ENCODE peak calls at places on chromosome 1, in five cellular contexts. One of them, this sample, is unnamed.

GRCh38 chr1:64984737-64985136 is 18.4 kb upstream of the JAK1 start:
- DNase-seq in astrocyte of the cerebellum: no peak
- DNase-seq in dorsolateral prefrontal cortex: no peak
- DNase-seq in heart right ventricle: no peak
- DNase-seq in cardiac muscle cell: no peak
- DNase-seq in this sample: no peak

GRCh38 chr1:101112051-101112770 is 86.6 kb upstream of the DPH5 start:
- DNase-seq in heart right ventricle: peak
- DNase-seq in astrocyte of the cerebellum: no peak
- DNase-seq in cardiac muscle cell: peak
- DNase-seq in dorsolateral prefrontal cortex: no peak
- DNase-seq in this sample: no peak

GRCh38 chr1:226098870-226099832 is 36.6 kb downstream of the H3-3A start:
- DNase-seq in cardiac muscle cell: no peak
- DNase-seq in dorsolateral prefrontal cortex: no peak
- DNase-seq in heart right ventricle: no peak
- DNase-seq in astrocyte of the cerebellum: no peak
- DNase-seq in this sample: no peak

GRCh38 chr1:53370369-53370961 is 42.6 kb upstream of the LRP8 start:
- DNase-seq in cardiac muscle cell: no peak
- DNase-seq in heart right ventricle: no peak
- DNase-seq in dorsolateral prefrontal cortex: no peak
- DNase-seq in astrocyte of the cerebellum: no peak
- DNase-seq in this sample: no peak

GRCh38 chr1:61887921-61888564 is 145.8 kb downstream of the PATJ start:
- DNase-seq in heart right ventricle: peak
- DNase-seq in astrocyte of the cerebellum: no peak
- DNase-seq in cardiac muscle cell: peak
- DNase-seq in dorsolateral prefrontal cortex: no peak
- DNase-seq in this sample: no peak

GRCh38 chr1:111948209-111949131 is 41.0 kb downstream of the KCND3 start:
- DNase-seq in astrocyte of the cerebellum: no peak
- DNase-seq in heart right ventricle: peak
- DNase-seq in cardiac muscle cell: peak
- DNase-seq in dorsolateral prefrontal cortex: peak
- DNase-seq in this sample: no peak

GRCh38 chr1:232694475-232694874 is 64.5 kb upstream of the SIPA1L2 start:
- DNase-seq in astrocyte of the cerebellum: no peak
- DNase-seq in cardiac muscle cell: no peak
- DNase-seq in dorsolateral prefrontal cortex: no peak
- DNase-seq in heart right ventricle: no peak
- DNase-seq in this sample: no peak

GRCh38 chr1:181743878-181744312 is 260.6 kb downstream of the CACNA1E start:
- DNase-seq in heart right ventricle: peak
- DNase-seq in dorsolateral prefrontal cortex: no peak
- DNase-seq in cardiac muscle cell: no peak
- DNase-seq in astrocyte of the cerebellum: no peak
- DNase-seq in this sample: no peak

GRCh38 chr1:217134857-217135568 is 411.8 kb upstream of the ESRRG start:
- DNase-seq in heart right ventricle: peak
- DNase-seq in dorsolateral prefrontal cortex: no peak
- DNase-seq in cardiac muscle cell: peak
- DNase-seq in astrocyte of the cerebellum: no peak
- DNase-seq in this sample: no peak

DNA sequence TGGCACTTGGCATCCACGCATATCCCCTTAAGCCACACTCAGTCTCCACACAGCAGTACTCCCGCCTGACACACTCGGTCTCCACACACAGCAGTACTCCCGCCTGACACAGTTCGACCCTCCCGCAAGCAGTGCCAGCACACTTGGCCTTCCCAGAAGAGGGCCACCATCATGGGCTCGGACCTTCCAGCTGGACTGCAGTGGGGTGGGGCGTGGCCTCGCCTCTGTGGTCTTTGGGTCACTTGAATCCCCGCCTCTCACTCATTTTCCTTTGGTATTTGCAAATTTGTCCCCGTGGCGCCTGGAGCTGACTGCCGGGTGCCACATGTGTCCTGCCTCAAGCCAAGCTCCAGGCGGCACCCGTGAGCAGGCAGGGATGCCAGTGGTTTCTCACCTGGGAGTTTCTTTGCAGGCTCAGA is 63.7 kb downstream of the FAAP20 start:
- DNase-seq in dorsolateral prefrontal cortex: no peak
- DNase-seq in astrocyte of the cerebellum: no peak
- DNase-seq in heart right ventricle: no peak
- DNase-seq in cardiac muscle cell: no peak
- DNase-seq in this sample: no peak
- TF ChIP-seq CTCF in dorsolateral prefrontal cortex: no peak
- TF ChIP-seq CTCF in astrocyte of the cerebellum: no peak
- TF ChIP-seq CTCF in heart right ventricle: no peak
- TF ChIP-seq CTCF in cardiac muscle cell: no peak
- TF ChIP-seq CTCF in this sample: no peak

GRCh38 chr1:77280962-77281361 is 857 bp upstream of the AK5 start:
- DNase-seq in cardiac muscle cell: no peak
- DNase-seq in astrocyte of the cerebellum: no peak
- DNase-seq in heart right ventricle: no peak
- DNase-seq in dorsolateral prefrontal cortex: no peak
- DNase-seq in this sample: no peak

GRCh38 chr1:77283701-77284425 is 2.0 kb downstream of the AK5 start:
- DNase-seq in dorsolateral prefrontal cortex: no peak
- DNase-seq in cardiac muscle cell: no peak
- DNase-seq in astrocyte of the cerebellum: no peak
- DNase-seq in heart right ventricle: no peak
- DNase-seq in this sample: no peak

GRCh38 chr1:77282187-77282865 is 507 bp downstream of the AK5 start:
- DNase-seq in cardiac muscle cell: no peak
- DNase-seq in dorsolateral prefrontal cortex: peak
- DNase-seq in astrocyte of the cerebellum: no peak
- DNase-seq in heart right ventricle: no peak
- DNase-seq in this sample: no peak

GRCh38 chr1:77281491-77282186 is at the start of gene AK5:
- DNase-seq in dorsolateral prefrontal cortex: peak
- DNase-seq in astrocyte of the cerebellum: no peak
- DNase-seq in heart right ventricle: peak
- DNase-seq in cardiac muscle cell: peak
- DNase-seq in this sample: no peak

DNA sequence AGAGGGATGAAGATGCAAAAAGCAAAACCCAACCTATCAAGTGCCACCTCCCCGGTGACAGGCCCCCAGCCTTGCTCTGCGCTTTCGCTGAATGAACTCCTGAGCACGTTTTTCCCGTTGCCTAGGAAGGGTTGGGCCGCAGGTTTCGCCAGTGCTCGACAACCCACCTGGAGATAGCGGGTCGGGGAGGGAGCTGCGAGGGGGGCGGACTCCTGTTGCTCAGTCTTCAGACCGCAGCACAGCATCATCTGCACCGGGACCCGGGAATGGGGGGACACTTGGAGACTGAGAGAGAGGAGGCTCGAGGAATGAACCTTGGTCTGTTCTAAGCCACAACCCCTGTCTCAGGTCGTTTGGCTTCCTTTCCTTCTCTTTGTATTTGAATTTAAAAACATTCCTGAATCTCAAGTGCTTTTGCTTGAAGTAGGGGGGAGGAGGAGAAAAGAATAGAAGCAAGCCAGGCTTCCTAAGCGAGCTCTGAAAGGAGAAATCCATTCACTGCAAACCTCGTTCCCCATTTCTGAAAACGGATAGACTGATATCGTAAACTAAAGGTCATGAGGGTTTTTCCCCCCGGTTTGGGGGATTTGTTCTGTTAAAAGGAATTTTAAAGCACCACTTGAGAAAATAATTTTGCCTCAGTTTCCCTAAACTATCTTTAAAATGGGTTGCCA is 1.2 kb downstream of the AK5 start:
- DNase-seq in dorsolateral prefrontal cortex: peak
- DNase-seq in astrocyte of the cerebellum: no peak
- DNase-seq in cardiac muscle cell: peak
- DNase-seq in heart right ventricle: no peak
- DNase-seq in this sample: no peak
- H3K4me3 ChIP-seq in dorsolateral prefrontal cortex: peak
- H3K4me3 ChIP-seq in astrocyte of the cerebellum: peak
- H3K4me3 ChIP-seq in cardiac muscle cell: peak
- H3K4me3 ChIP-seq in heart right ventricle: peak
- H3K4me3 ChIP-seq in this sample: peak

DNA sequence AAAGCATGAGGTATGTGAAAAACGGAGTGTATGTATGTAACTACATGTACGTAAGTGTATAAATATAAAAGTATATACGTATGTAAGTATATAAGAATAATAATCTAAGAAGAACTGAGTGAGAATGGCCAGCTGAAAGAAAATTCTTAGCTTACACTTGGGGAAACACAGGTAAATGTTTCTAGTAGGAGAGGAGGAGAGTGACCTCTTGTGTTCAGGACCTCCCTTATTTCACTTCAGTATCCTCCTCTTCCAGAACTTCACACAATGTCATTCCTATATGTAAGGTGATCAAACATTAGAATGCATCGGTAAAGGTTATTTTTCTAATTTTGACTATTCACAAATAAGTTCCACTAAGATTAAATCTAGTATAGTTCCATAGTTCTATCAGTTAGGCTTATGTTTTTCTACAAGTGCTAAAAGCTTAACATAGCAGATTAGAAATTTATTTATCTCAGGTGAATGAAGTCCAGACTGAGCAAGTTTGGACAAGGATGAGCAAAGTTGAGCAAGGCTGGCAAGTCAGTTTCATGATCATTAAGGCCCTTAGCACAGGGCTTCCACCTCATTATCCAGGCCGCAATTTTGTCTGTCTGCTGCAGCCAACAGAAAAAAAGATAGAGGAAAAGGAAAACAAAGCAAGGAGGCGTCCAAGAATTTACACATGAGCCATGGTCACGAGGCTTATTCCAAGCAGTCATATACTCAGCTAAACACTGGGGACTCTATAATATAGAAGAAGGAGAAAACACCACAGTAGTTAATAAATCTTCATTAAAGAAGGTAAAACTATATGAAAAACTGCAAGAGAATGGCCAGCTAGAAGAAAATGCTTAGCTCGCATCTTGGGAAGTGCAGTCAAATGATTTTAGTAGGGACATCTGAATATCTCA is 7.1 kb upstream of the MROH9 start:
- DNase-seq in dorsolateral prefrontal cortex: no peak
- DNase-seq in astrocyte of the cerebellum: no peak
- DNase-seq in cardiac muscle cell: peak
- DNase-seq in heart right ventricle: no peak
- DNase-seq in this sample: no peak
- TF ChIP-seq CTCF in dorsolateral prefrontal cortex: no peak
- TF ChIP-seq CTCF in astrocyte of the cerebellum: no peak
- TF ChIP-seq CTCF in cardiac muscle cell: no peak
- TF ChIP-seq CTCF in heart right ventricle: no peak
- TF ChIP-seq CTCF in this sample: no peak

DNA sequence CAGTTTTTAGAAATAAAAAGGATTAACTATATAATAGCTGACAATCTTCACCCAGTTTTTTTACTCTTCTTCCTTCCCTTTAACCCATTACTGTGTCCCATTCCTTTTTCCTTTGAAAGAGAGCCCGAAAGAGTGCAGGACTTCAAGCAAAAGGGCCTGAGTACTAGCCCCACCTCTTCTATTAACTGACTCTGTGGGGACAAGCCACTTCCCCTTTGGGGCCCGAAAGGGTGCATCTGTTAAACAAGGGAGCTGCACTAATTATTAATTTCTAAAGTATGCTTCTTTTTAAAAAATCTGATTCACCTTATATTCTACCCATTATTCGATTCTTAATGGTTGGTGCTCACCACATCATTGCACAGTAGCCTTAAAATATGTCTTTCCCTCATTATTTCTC is 3.3 kb downstream of the USP24 start:
- DNase-seq in dorsolateral prefrontal cortex: no peak
- DNase-seq in cardiac muscle cell: no peak
- DNase-seq in astrocyte of the cerebellum: no peak
- DNase-seq in heart right ventricle: no peak
- DNase-seq in this sample: no peak
- H3K4me3 ChIP-seq in dorsolateral prefrontal cortex: no peak
- H3K4me3 ChIP-seq in cardiac muscle cell: no peak
- H3K4me3 ChIP-seq in astrocyte of the cerebellum: no peak
- H3K4me3 ChIP-seq in heart right ventricle: peak
- H3K4me3 ChIP-seq in this sample: no peak

GRCh38 chr1:206904423-206905142 is 7.3 kb downstream of the IL24 start:
- DNase-seq in cardiac muscle cell: no peak
- DNase-seq in heart right ventricle: no peak
- DNase-seq in dorsolateral prefrontal cortex: no peak
- DNase-seq in astrocyte of the cerebellum: no peak
- DNase-seq in this sample: no peak
- TF ChIP-seq CTCF in cardiac muscle cell: no peak
- TF ChIP-seq CTCF in heart right ventricle: no peak
- TF ChIP-seq CTCF in dorsolateral prefrontal cortex: no peak
- TF ChIP-seq CTCF in astrocyte of the cerebellum: no peak
- TF ChIP-seq CTCF in this sample: no peak

DNA sequence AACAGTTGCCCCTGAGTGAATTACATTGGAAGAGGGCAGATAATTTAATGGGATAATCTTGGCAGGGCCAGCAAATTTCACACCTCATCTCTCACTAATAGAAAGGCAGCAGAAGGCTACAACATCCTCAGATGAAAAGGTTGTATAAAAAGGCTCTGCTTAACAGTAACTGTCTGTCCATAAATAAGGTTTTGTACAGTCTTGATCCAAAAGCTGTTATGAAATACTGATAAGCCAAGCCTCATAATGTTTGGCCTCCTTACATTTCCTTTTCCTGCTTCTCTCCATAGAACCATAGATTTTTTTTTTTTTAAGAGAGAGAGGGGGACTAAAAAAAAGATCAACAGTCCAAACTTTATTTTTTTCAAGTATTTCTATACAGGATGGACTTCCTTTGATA is 6.1 kb downstream of the ROR1 start:
- DNase-seq in dorsolateral prefrontal cortex: no peak
- DNase-seq in cardiac muscle cell: peak
- DNase-seq in astrocyte of the cerebellum: no peak
- DNase-seq in heart right ventricle: no peak
- DNase-seq in this sample: no peak
- H3K4me3 ChIP-seq in dorsolateral prefrontal cortex: no peak
- H3K4me3 ChIP-seq in cardiac muscle cell: no peak
- H3K4me3 ChIP-seq in astrocyte of the cerebellum: no peak
- H3K4me3 ChIP-seq in heart right ventricle: no peak
- H3K4me3 ChIP-seq in this sample: no peak

GRCh38 chr1:54463259-54464030 is 57.3 kb upstream of the SSBP3 start:
- DNase-seq in astrocyte of the cerebellum: no peak
- DNase-seq in heart right ventricle: no peak
- DNase-seq in dorsolateral prefrontal cortex: no peak
- DNase-seq in cardiac muscle cell: no peak
- DNase-seq in this sample: no peak

GRCh38 chr1:54464031-54464476 is 57.9 kb upstream of the SSBP3 start:
- DNase-seq in dorsolateral prefrontal cortex: no peak
- DNase-seq in astrocyte of the cerebellum: no peak
- DNase-seq in heart right ventricle: no peak
- DNase-seq in cardiac muscle cell: no peak
- DNase-seq in this sample: no peak

GRCh38 chr1:54464477-54465146 is 58.4 kb upstream of the SSBP3 start:
- DNase-seq in astrocyte of the cerebellum: no peak
- DNase-seq in heart right ventricle: no peak
- DNase-seq in dorsolateral prefrontal cortex: no peak
- DNase-seq in cardiac muscle cell: no peak
- DNase-seq in this sample: no peak

GRCh38 chr1:54462597-54463258 is 56.5 kb upstream of the SSBP3 start:
- DNase-seq in astrocyte of the cerebellum: no peak
- DNase-seq in dorsolateral prefrontal cortex: no peak
- DNase-seq in cardiac muscle cell: no peak
- DNase-seq in heart right ventricle: no peak
- DNase-seq in this sample: no peak

GRCh38 chr1:54465351-54465811 is 59.2 kb upstream of the SSBP3 start:
- DNase-seq in astrocyte of the cerebellum: no peak
- DNase-seq in cardiac muscle cell: no peak
- DNase-seq in heart right ventricle: no peak
- DNase-seq in dorsolateral prefrontal cortex: no peak
- DNase-seq in this sample: no peak
- TF ChIP-seq CTCF in astrocyte of the cerebellum: no peak
- TF ChIP-seq CTCF in cardiac muscle cell: no peak
- TF ChIP-seq CTCF in heart right ventricle: no peak
- TF ChIP-seq CTCF in dorsolateral prefrontal cortex: no peak
- TF ChIP-seq CTCF in this sample: no peak

This sample was measured in HFF-Myc.